ENCODE peak calls at places on chromosomes 2 and 18, in five cellular contexts. One of them, this sample, is unnamed.

GRCh38 chr2:43192039-43192438 is 34.4 kb downstream of the ZFP36L2 start:
- DNase-seq in HT-29: no peak
- DNase-seq in activated naive CD8-positive, alpha-beta T cell treated with anti-CD3 and anti-CD28 coated beads, Interleukin-2, amount 50 U/mL, for 16 hours: no peak
- DNase-seq in iris pigment epithelial cell: no peak
- DNase-seq in GM12864: no peak
- DNase-seq in this sample: no peak

GRCh38 chr2:78202366-78202765 is 680.2 kb upstream of the LRRTM4 start:
- DNase-seq in HT-29: no peak
- DNase-seq in activated naive CD8-positive, alpha-beta T cell treated with anti-CD3 and anti-CD28 coated beads, Interleukin-2, amount 50 U/mL, for 16 hours: no peak
- DNase-seq in iris pigment epithelial cell: no peak
- DNase-seq in GM12864: no peak
- DNase-seq in this sample: no peak

GRCh38 chr18:24277516-24277915 is 120.1 kb downstream of the OSBPL1A start:
- DNase-seq in HT-29: no peak
- DNase-seq in activated naive CD8-positive, alpha-beta T cell treated with anti-CD3 and anti-CD28 coated beads, Interleukin-2, amount 50 U/mL, for 16 hours: no peak
- DNase-seq in iris pigment epithelial cell: no peak
- DNase-seq in GM12864: no peak
- DNase-seq in this sample: no peak

GRCh38 chr2:13858626-13859025 is 773.9 kb upstream of the LRATD1 start:
- DNase-seq in HT-29: no peak
- DNase-seq in activated naive CD8-positive, alpha-beta T cell treated with anti-CD3 and anti-CD28 coated beads, Interleukin-2, amount 50 U/mL, for 16 hours: no peak
- DNase-seq in iris pigment epithelial cell: no peak
- DNase-seq in GM12864: no peak
- DNase-seq in this sample: no peak

GRCh38 chr2:37634914-37635358 is 36.5 kb downstream of the CDC42EP3 start:
- DNase-seq in HT-29: no peak
- DNase-seq in activated naive CD8-positive, alpha-beta T cell treated with anti-CD3 and anti-CD28 coated beads, Interleukin-2, amount 50 U/mL, for 16 hours: no peak
- DNase-seq in iris pigment epithelial cell: no peak
- DNase-seq in GM12864: no peak
- DNase-seq in this sample: no peak

GRCh38 chr2:187466129-187466792 is 18.2 kb upstream of the CALCRL start:
- DNase-seq in HT-29: no peak
- DNase-seq in activated naive CD8-positive, alpha-beta T cell treated with anti-CD3 and anti-CD28 coated beads, Interleukin-2, amount 50 U/mL, for 16 hours: no peak
- DNase-seq in iris pigment epithelial cell: no peak
- DNase-seq in GM12864: no peak
- DNase-seq in this sample: no peak

GRCh38 chr2:80638759-80639158 is 334.2 kb upstream of the LRRTM1 start:
- DNase-seq in HT-29: no peak
- DNase-seq in activated naive CD8-positive, alpha-beta T cell treated with anti-CD3 and anti-CD28 coated beads, Interleukin-2, amount 50 U/mL, for 16 hours: no peak
- DNase-seq in iris pigment epithelial cell: no peak
- DNase-seq in GM12864: no peak
- DNase-seq in this sample: no peak

GRCh38 chr2:234495801-234496441 is 960 bp downstream of the ARL4C start:
- DNase-seq in HT-29: peak; percentile 29
- DNase-seq in activated naive CD8-positive, alpha-beta T cell treated with anti-CD3 and anti-CD28 coated beads, Interleukin-2, amount 50 U/mL, for 16 hours: no peak
- DNase-seq in iris pigment epithelial cell: peak; percentile 36
- DNase-seq in GM12864: no peak
- DNase-seq in this sample: peak; percentile 33

GRCh38 chr2:10144771-10145518 is 22.4 kb downstream of the RRM2 start:
- DNase-seq in HT-29: no peak
- DNase-seq in activated naive CD8-positive, alpha-beta T cell treated with anti-CD3 and anti-CD28 coated beads, Interleukin-2, amount 50 U/mL, for 16 hours: no peak
- DNase-seq in iris pigment epithelial cell: no peak
- DNase-seq in GM12864: no peak
- DNase-seq in this sample: no peak

GRCh38 chr2:233225230-233226068 is 26.0 kb upstream of the ATG16L1 start:
- DNase-seq in HT-29: no peak
- DNase-seq in activated naive CD8-positive, alpha-beta T cell treated with anti-CD3 and anti-CD28 coated beads, Interleukin-2, amount 50 U/mL, for 16 hours: no peak
- DNase-seq in iris pigment epithelial cell: no peak
- DNase-seq in GM12864: no peak
- DNase-seq in this sample: no peak

GRCh38 chr2:236143811-236144210 is 24.4 kb downstream of the GBX2 start:
- DNase-seq in HT-29: no peak
- DNase-seq in activated naive CD8-positive, alpha-beta T cell treated with anti-CD3 and anti-CD28 coated beads, Interleukin-2, amount 50 U/mL, for 16 hours: no peak
- DNase-seq in iris pigment epithelial cell: no peak
- DNase-seq in GM12864: no peak
- DNase-seq in this sample: no peak

GRCh38 chr2:220533485-220533884 is 906.1 kb downstream of the SLC4A3 start:
- DNase-seq in HT-29: peak; percentile 66
- DNase-seq in activated naive CD8-positive, alpha-beta T cell treated with anti-CD3 and anti-CD28 coated beads, Interleukin-2, amount 50 U/mL, for 16 hours: no peak
- DNase-seq in iris pigment epithelial cell: peak; percentile 74
- DNase-seq in GM12864: no peak
- DNase-seq in this sample: no peak

GRCh38 chr18:12944724-12945123 is 3.1 kb upstream of the SEH1L start:
- DNase-seq in HT-29: no peak
- DNase-seq in activated naive CD8-positive, alpha-beta T cell treated with anti-CD3 and anti-CD28 coated beads, Interleukin-2, amount 50 U/mL, for 16 hours: no peak
- DNase-seq in iris pigment epithelial cell: peak; percentile 16
- DNase-seq in GM12864: no peak
- DNase-seq in this sample: no peak

GRCh38 chr2:239459581-239459980 is 58.8 kb upstream of the HDAC4 start:
- DNase-seq in HT-29: no peak
- DNase-seq in activated naive CD8-positive, alpha-beta T cell treated with anti-CD3 and anti-CD28 coated beads, Interleukin-2, amount 50 U/mL, for 16 hours: no peak
- DNase-seq in iris pigment epithelial cell: no peak
- DNase-seq in GM12864: no peak
- DNase-seq in this sample: no peak

GRCh38 chr2:12949406-12949805 is 232.7 kb downstream of the TRIB2 start:
- DNase-seq in HT-29: no peak
- DNase-seq in activated naive CD8-positive, alpha-beta T cell treated with anti-CD3 and anti-CD28 coated beads, Interleukin-2, amount 50 U/mL, for 16 hours: no peak
- DNase-seq in iris pigment epithelial cell: no peak
- DNase-seq in GM12864: no peak
- DNase-seq in this sample: no peak